ENCODE peak calls at places on chromosome 22, in six cellular contexts. T is A549; L is CD4-positive, alpha-beta memory T cell; G is sigmoid colon; I is CD4-positive, CD25-positive, alpha-beta regulatory T cell; U is body of pancreas. E is an unnamed sample.

GRCh38 chr22:30575011-30575671 is 676 bp upstream of the GAL3ST1 start:
- DNase-seq in L (no peak), I (no peak), G (no peak), U (peak; percentile 67), T (no peak), E (no peak)

GRCh38 chr22:33958741-33959140 is 38.5 kb upstream of the LARGE1 start:
- DNase-seq in I (no peak), L (no peak), U (no peak), G (no peak), T (no peak), E (no peak)

GRCh38 chr22:45511847-45512261 is 9.2 kb downstream of the FBLN1 start:
- DNase-seq in G (peak; percentile 96), L (no peak), I (no peak), U (peak; percentile 23), T (no peak), E (no peak)

GRCh38 chr22:26047516-26047915 is 121.7 kb upstream of the SEZ6L start:
- DNase-seq in L (no peak), T (no peak), G (no peak), U (no peak), I (no peak), E (no peak)

GRCh38 chr22:40758390-40758789 is 60.8 kb downstream of the SLC25A17 start:
- DNase-seq in U (no peak), L (no peak), T (no peak), G (no peak), I (no peak), E (no peak)

GRCh38 chr22:36196254-36197064 is 5.2 kb downstream of the APOL4 start:
- DNase-seq in G (no peak), U (no peak), T (no peak), L (no peak), I (no peak), E (no peak)

GRCh38 chr22:45105281-45105700 is 58.4 kb upstream of the NUP50 start:
- DNase-seq in G (no peak), U (no peak), L (no peak), I (no peak), T (no peak), E (no peak)

GRCh38 chr22:35044607-35045390 is 21.2 kb upstream of the ISX start:
- DNase-seq in G (no peak), I (no peak), T (no peak), L (no peak), U (no peak), E (no peak)

GRCh38 chr22:37492428-37493344 is 6.5 kb upstream of the MFNG start:
- DNase-seq in L (peak; percentile 59), U (no peak), G (no peak), I (peak; percentile 34), T (peak; percentile 62), E (peak; percentile 24)

GRCh38 chr22:38397189-38398097 is 57.6 kb downstream of the KCNJ4 start:
- DNase-seq in L (peak; percentile 45), G (no peak), I (no peak), U (peak; percentile 40), T (no peak), E (peak; percentile 30)

GRCh38 chr22:50613291-50613981 is 12.8 kb downstream of the MAPK8IP2 start:
- DNase-seq in L (no peak), G (no peak), U (peak; percentile 83), I (no peak), T (no peak), E (no peak)

GRCh38 chr22:49402169-49402568 is 425.5 kb downstream of the BRD1 start:
- DNase-seq in T (no peak), G (peak; percentile 34), U (no peak), I (no peak), L (no peak), E (no peak)

GRCh38 chr22:36808611-36809344 is 8.1 kb downstream of the PVALB start:
- DNase-seq in U (no peak), L (no peak), G (no peak), T (no peak), I (no peak), E (no peak)

GRCh38 chr22:36736701-36737320 is 33.3 kb upstream of the CACNG2 start:
- DNase-seq in U (no peak), T (no peak), L (no peak), G (peak; percentile 50), I (no peak), E (no peak)

DNA sequence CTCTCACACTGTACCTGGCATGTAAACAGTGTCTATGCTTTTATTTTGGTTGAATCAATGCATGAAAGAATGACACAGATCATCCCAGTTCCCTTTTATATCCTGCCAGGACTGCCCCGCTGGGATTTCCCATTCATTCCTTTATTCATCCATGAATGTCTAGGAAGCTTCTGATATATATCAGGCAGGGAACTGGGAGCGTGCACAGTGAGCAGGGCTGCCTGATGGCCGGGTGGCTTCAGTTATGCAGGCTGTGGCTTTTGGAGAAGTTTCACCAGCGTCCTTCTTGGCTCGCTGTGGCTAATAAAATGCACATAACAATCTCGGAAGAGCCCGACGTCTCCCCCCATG is 789.0 kb downstream of the TBC1D22A start:
- DNase-seq in T (no peak), I (no peak), U (no peak), G (no peak), L (no peak), E (no peak)
- H3K9me3 ChIP-seq in T (no peaks in the 10 kb centered on the region), I (no peaks in the 10 kb centered on the region), U (no peaks in the 10 kb centered on the region), G (no peaks in the 10 kb centered on the region), L (no peaks in the 10 kb centered on the region), E (no peaks in the 10 kb centered on the region)

GRCh38 chr22:47568700-47569099 is 806.2 kb downstream of the TBC1D22A start:
- DNase-seq in L (no peak), U (no peak), G (no peak), T (no peak), I (no peak), E (no peak)

GRCh38 chr22:47567741-47568140 is 805.3 kb downstream of the TBC1D22A start:
- DNase-seq in G (no peak), I (no peak), T (no peak), L (no peak), U (no peak), E (no peak)

GRCh38 chr22:47570851-47571250 is 808.4 kb downstream of the TBC1D22A start:
- DNase-seq in U (no peak), L (no peak), G (no peak), I (no peak), T (no peak), E (no peak)

GRCh38 chr22:47570300-47570685 is 807.8 kb downstream of the TBC1D22A start:
- DNase-seq in T (no peak), G (no peak), L (no peak), I (no peak), U (no peak), E (no peak)

DNA sequence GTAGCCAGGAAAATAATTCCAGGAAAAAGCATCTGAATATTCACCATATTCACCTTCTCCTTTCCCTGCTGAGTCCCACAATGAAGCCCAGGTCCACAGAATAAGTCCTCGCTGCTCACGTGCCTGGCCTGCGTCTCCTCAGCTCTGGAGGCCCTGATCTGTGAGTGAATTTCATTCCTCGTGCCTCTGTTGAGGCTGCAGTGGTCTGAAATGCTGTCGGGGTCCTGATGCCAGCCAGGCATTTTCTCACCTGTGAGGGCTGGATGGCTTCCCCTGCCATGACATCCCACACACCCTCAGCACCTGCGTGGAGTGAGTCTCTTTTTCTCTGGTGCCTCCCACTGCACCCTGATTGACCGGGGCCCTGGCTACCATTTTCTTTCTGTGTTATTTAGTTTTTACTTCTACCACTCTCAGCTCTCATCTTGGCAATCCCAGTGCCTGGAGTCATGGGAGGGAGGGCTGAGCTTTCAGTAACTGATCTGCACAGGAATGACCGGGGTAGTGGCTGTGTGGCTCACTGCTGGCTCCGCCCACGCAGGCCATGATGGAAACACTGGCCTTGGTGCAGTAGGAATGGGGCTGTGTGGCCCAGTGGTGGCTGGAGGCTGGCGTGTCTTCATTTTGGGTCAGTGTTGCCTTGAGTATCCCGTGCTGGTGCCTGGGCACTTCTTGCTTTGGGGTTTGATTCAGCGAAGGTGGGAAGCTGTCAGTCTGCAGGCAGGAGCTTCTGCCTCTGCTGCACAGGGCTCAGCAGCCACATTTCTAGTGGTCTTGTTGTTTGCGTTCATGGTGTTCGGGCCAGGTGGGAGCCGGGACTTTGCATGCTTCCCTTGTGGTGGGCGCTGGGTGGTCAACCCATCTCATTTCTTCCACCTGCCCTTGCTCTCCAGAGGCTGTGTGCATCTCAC is 807.2 kb downstream of the TBC1D22A start:
- DNase-seq in T (no peak), I (no peak), U (no peak), G (no peak), L (no peak), E (no peak)
- H3K9me3 ChIP-seq in T (no peaks in the 10 kb centered on the region), I (no peaks in the 10 kb centered on the region), U (no peaks in the 10 kb centered on the region), G (no peaks in the 10 kb centered on the region), L (no peaks in the 10 kb centered on the region), E (no peaks in the 10 kb centered on the region)

DNA sequence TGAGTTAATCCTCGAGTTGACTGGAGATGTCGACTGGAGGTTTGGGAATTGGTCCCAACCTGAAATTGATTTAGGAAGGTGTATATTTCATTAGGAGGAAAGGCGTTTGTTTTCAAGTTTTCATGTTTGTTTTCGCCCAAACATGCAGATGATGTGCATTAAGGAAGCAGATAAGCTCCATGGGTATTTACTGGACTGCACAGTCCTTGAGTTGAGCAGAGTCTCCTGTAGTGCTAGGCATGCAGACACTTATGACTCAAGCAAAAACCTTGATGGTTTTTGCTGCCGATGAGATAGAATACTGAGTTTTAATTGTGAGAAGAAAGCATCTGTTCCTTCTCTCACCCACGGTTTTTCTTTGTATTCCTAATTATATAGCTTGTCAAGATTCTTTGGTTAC is 27.9 kb downstream of the CABIN1 start:
- DNase-seq in I (no peak), L (no peak), G (no peak), T (no peak), U (no peak), E (no peak)
- H3K9me3 ChIP-seq in I (no peaks in the 10 kb centered on the region), L (no peaks in the 10 kb centered on the region), G (no peaks in the 10 kb centered on the region), T (no peaks in the 10 kb centered on the region), U (no peaks in the 10 kb centered on the region), E (no peaks in the 10 kb centered on the region)

DNA sequence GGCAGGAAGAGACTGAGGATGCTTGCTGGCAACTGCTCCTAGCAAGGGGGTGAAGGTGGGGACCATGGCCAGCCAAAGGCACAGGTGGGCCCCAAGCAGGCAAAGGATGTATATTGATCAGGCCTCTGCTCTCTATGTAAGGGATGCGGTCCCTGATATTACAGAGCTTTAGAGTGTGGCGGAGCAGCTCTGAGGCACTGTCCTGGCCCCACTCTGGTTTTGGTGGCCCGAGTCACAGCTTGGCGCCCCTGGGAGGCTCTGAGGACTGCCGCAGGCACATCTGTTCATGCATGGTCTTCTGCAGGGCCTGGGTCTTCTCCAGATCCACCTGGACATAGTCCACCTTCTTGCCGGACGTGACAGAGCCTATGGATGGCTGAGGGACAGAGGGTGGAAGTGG is 45.5 kb downstream of the GAB4 start:
- DNase-seq in G (no peak), L (no peak), I (no peak), T (no peak), U (no peak), E (no peak)
- H3K9me3 ChIP-seq in G (no peaks in the 10 kb centered on the region), L (no peaks in the 10 kb centered on the region), I (no peaks in the 10 kb centered on the region), T (no peaks in the 10 kb centered on the region), U (no peaks in the 10 kb centered on the region), E (no peaks in the 10 kb centered on the region)

E was measured in T-helper 17 cell.